ENCODE peak calls at places on chromosomes 13 and 19, in nine cellular contexts. O is CD8-positive, alpha-beta T cell; R is astrocyte; I is endodermal cell; S is dorsolateral prefrontal cortex; T is tibial nerve; W is upper lobe of left lung; Q is aorta; D is substantia nigra. K is an unnamed sample.

GRCh38 chr13:23469901-23470525 is 36.5 kb upstream of the SACS start:
- DNase-seq in I (peak), S (no peak), Q (no peak), W (no peak), D (no peak), O (no peak), R (peak), T (no peak), K (no peak)

GRCh38 chr19:16366433-16367268 is 42.0 kb downstream of the KLF2 start:
- DNase-seq in W (no peak), T (no peak), R (no peak), Q (peak), O (peak), D (no peak), S (no peak), I (no peak), K (no peak)

GRCh38 chr19:15244106-15244803 is 12.0 kb upstream of the EPHX3 start:
- DNase-seq in S (no peak), D (no peak), W (no peak), I (no peak), Q (no peak), T (no peak), O (no peak), R (no peak), K (no peak)

GRCh38 chr13:83057119-83057518 is 825.2 kb downstream of the SLITRK1 start:
- DNase-seq in O (no peak), R (peak), I (no peak), S (no peak), Q (no peak), W (no peak), D (no peak), T (no peak), K (no peak)

GRCh38 chr19:1975081-1975480 is 34.1 kb downstream of the CSNK1G2 start:
- DNase-seq in R (peak), Q (no peak), W (no peak), I (no peak), D (no peak), T (no peak), S (no peak), O (no peak), K (no peak)

GRCh38 chr13:113862191-113862765 is 1.6 kb downstream of the GAS6 start:
- DNase-seq in D (no peak), W (no peak), T (no peak), I (peak), Q (no peak), O (no peak), R (no peak), S (peak), K (no peak)

GRCh38 chr13:61029064-61029463 is 386.6 kb downstream of the PCDH20 start:
- DNase-seq in I (peak), O (no peak), R (no peak), Q (no peak), T (no peak), D (no peak), S (no peak), W (no peak), K (no peak)

GRCh38 chr19:43784251-43784980 is 3.6 kb upstream of the KCNN4 start:
- DNase-seq in R (peak), T (no peak), I (peak), S (no peak), W (peak), Q (peak), D (no peak), O (peak), K (no peak)

GRCh38 chr13:40471911-40472310 is 194.5 kb downstream of the FOXO1 start:
- DNase-seq in S (no peak), D (no peak), T (no peak), R (no peak), W (no peak), I (no peak), Q (no peak), O (no peak), K (no peak)

GRCh38 chr13:75458696-75459422 is 23.1 kb downstream of the TBC1D4 start:
- DNase-seq in R (no peak), Q (no peak), O (no peak), I (peak), W (peak), S (no peak), D (no peak), T (no peak), K (no peak)

GRCh38 chr13:23750383-23751121 is 138.6 kb downstream of the MIPEP start:
- DNase-seq in Q (no peak), W (no peak), T (no peak), R (peak), S (no peak), I (no peak), D (no peak), O (no peak), K (no peak)

GRCh38 chr13:99731747-99732146 is 230.5 kb downstream of the TM9SF2 start:
- DNase-seq in O (no peak), W (no peak), S (no peak), T (no peak), Q (no peak), R (no peak), I (peak), D (no peak), K (no peak)

GRCh38 chr19:55549500-55550320 is 4.4 kb upstream of the SBK3 start:
- DNase-seq in W (no peak), D (no peak), R (peak), Q (no peak), S (no peak), I (peak), T (no peak), O (no peak), K (no peak)

GRCh38 chr19:47002853-47003610 is 16.6 kb upstream of the NPAS1 start:
- DNase-seq in O (no peak), D (no peak), I (no peak), R (no peak), Q (no peak), T (no peak), W (no peak), S (no peak), K (no peak)

GRCh38 chr19:48635263-48635965 is 1.8 kb downstream of the DBP start:
- DNase-seq in O (peak), S (no peak), R (no peak), Q (peak), T (peak), I (peak), D (peak), W (peak), K (peak)

GRCh38 chr13:75931116-75931515 is 295.0 kb downstream of the LMO7 start:
- DNase-seq in I (no peak), R (peak), T (no peak), D (no peak), Q (no peak), W (no peak), S (no peak), O (no peak), K (no peak)

DNA sequence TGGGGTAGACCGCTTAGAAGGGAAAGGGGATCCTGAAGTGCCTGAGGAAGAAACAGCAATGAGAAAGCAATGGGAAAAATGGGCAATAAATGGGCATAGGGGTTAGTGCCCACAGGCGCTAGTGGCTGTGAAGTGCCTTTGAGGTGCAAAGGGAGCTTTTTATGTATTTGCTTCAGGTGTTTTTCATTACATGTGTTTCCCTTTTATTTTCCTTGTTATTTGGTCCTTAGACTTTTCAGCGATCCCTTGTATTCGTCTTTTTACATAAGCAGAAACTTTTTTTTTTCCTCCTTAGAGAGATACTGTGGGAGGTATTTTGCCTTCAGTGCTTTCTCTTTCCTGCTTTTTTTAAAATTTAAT is 19.6 kb downstream of the NFIX start:
- DNase-seq in R (no peak), D (no peak), T (no peak), Q (no peak), I (no peak), S (no peak), O (no peak), W (no peak), K (no peak)
- H3K27ac ChIP-seq in R (no peak), D (peak), T (peak), Q (peak), I (no peak), S (peak), O (no peak), W (peak), K (peak)

GRCh38 chr13:109782066-109782822 is 4.1 kb downstream of the IRS2 start:
- DNase-seq in R (no peak), T (no peak), Q (no peak), O (no peak), W (no peak), S (no peak), D (no peak), I (no peak), K (no peak)
- H3K27ac ChIP-seq in R (no peak), T (peak), Q (no peak), O (no peak), W (no peak), S (peak), D (peak), I (no peak), K (peak)

DNA sequence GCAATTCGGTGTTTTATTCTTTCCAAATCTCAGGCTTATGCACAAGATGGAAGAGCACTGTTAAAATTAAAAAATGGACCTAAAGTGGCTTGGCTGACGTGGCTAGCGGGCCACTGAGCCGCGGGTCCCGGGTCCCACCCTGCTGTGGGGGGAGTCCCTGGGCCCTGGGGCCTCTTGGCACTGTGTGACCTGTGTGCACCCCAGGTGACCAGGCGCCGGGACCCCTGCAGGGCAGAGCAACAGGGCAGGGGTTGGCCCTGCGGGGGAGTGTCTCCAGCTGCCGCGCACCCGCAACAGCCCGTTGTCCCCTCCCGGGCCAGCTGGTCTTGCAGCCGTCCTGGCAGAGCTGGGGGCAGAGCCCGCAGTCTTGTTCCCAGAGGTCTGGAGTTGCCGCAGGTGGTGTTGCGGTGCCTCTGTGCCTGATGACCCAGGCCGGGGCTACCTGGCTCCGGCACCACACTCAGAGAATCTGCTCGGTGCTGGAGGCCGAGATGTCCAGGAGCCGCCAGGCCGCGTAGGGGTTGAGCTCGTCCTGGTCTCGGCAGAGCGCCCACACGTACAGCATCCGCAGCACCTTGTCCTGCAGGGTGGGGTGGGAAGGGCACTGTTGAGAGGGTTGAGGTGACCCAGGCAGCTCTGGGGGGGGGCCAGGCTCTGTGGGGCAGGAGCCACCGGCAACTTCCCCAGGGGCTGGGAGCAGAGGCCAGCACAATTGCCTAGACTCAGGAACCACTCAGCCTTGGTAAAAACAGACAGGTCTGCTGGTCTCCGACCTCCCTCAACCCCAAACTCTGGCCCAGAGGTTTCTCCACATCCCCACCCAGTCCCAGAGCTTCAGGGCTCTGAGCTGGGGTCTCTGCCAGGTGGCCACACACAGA is 1.0 kb upstream of the CTXN1 start:
- DNase-seq in S (no peak), D (no peak), T (no peak), R (no peak), Q (peak), I (no peak), W (no peak), O (no peak), K (no peak)
- H3K27ac ChIP-seq in S (no peak), D (no peak), T (peak), R (no peak), Q (no peak), I (no peak), W (no peak), O (no peak), K (peak)

GRCh38 chr13:44052843-44053607 is 173.3 kb downstream of the LACC1 start:
- DNase-seq in I (peak), O (no peak), R (peak), T (no peak), W (peak), Q (peak), S (peak), D (no peak), K (no peak)
- H3K27ac ChIP-seq in I (peak), O (no peak), R (peak), T (peak), W (peak), Q (peak), S (peak), D (no peak), K (peak)

GRCh38 chr13:72853000-72853399 is 71.1 kb downstream of the PIBF1 start:
- DNase-seq in D (no peak), O (no peak), Q (no peak), W (no peak), T (no peak), I (no peak), R (peak), S (no peak), K (no peak)

GRCh38 chr13:72851678-72852014 is 69.7 kb downstream of the PIBF1 start:
- DNase-seq in Q (no peak), O (no peak), W (no peak), D (no peak), R (no peak), S (no peak), T (no peak), I (no peak), K (no peak)

GRCh38 chr13:72852207-72852606 is 70.3 kb downstream of the PIBF1 start:
- DNase-seq in O (no peak), R (no peak), T (no peak), I (no peak), Q (no peak), D (no peak), W (no peak), S (no peak), K (no peak)

GRCh38 chr13:72849571-72849970 is 67.6 kb downstream of the PIBF1 start:
- DNase-seq in T (no peak), I (no peak), D (no peak), Q (no peak), S (no peak), W (no peak), O (no peak), R (peak), K (no peak)

DNA sequence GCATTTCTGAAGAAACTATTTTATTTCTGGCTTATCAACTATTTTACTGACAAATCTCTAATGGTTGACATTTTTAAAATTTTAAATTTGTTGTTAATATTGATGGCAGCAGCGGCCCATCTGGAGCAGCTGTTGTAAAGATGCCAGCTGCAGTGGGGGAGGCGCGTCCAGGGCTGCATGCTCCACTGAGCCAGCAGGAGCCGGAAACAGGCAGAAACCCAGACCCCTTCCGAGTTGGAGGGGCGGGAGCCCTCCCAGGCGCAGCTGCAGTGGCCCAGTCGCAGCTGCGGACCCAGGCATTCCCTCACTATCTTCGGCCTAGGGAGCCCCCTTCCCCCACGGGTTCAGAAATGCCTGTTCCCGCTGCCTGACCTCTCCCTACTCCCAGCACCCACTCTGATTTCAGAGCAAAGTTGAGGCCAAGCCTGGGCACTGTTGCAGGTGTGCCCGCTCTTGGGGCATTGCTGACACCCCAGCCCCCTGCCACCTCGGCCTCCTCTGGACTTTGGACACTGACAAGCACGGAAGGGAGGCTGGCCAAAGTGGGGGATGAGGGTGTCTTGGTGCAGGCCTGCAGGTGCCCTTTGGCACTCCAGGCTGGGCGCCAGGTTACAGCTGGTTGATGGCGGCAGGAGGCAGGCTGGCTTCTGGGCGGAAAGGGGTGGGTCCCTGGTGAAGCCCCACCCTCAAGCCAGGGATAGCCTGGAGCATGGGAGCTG is 69.2 kb downstream of the PIBF1 start:
- DNase-seq in S (no peak), O (no peak), W (no peak), T (no peak), D (no peak), R (no peak), Q (no peak), I (peak), K (no peak)
- H3K27ac ChIP-seq in S (no peak), O (no peak), W (no peak), T (no peak), D (no peak), R (no peak), Q (no peak), I (no peak), K (no peak)

DNA sequence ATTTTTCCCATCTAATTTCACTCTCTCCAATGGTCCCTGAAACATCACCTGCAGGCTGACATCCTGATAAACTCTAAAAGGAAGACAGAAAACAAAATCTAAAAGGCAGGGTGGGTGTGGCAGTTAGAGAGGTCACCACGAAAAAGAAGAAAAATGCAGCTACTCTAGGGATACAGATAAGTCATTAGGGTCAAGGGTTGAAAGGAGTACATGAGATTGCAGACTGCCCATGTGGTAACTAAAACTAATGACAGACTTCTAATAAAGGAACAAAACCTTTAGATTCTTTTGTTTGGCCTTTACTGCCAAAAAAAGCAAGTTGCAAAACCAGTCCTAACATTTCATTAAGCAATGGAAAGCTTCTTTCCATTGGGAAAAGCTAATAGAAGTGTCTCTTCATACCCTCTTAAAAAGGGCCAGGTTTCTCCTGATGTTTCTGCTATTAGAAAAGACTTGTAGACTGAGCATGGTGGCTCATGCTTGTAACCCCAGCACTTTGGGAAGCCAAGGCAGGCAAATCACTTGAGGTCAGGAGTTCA is 31.0 kb downstream of the THSD1 start:
- DNase-seq in Q (no peak), S (no peak), T (no peak), W (no peak), D (no peak), I (no peak), O (no peak), R (no peak), K (no peak)
- H3K27ac ChIP-seq in Q (no peak), S (no peak), T (no peak), W (no peak), D (no peak), I (no peak), O (no peak), R (no peak), K (no peak)

GRCh38 chr13:36919206-36919832 is 719 bp downstream of the SMAD9 start:
- DNase-seq in R (peak), I (peak), T (peak), O (no peak), W (peak), S (no peak), Q (peak), D (peak), K (no peak)
- H3K27ac ChIP-seq in R (peak), I (peak), T (peak), O (no peak), W (peak), S (no peak), Q (peak), D (peak), K (peak)

GRCh38 chr13:67135356-67135755 is 94.8 kb downstream of the PCDH9 start:
- DNase-seq in Q (no peak), W (no peak), I (no peak), T (no peak), O (no peak), R (no peak), S (no peak), D (no peak), K (no peak)

GRCh38 chr13:67136157-67136556 is 94.0 kb downstream of the PCDH9 start:
- DNase-seq in W (peak), O (no peak), T (no peak), D (no peak), R (no peak), Q (no peak), S (no peak), I (no peak), K (no peak)

GRCh38 chr13:67137044-67137735 is 92.9 kb downstream of the PCDH9 start:
- DNase-seq in T (no peak), D (no peak), W (no peak), O (no peak), I (no peak), R (peak), S (no peak), Q (no peak), K (no peak)

GRCh38 chr13:67133476-67133875 is 96.7 kb downstream of the PCDH9 start:
- DNase-seq in T (no peak), R (peak), Q (no peak), S (no peak), O (no peak), W (no peak), D (no peak), I (no peak), K (no peak)

GRCh38 chr13:67134322-67135129 is 95.6 kb downstream of the PCDH9 start:
- DNase-seq in W (no peak), Q (no peak), S (no peak), I (no peak), R (no peak), T (no peak), D (no peak), O (no peak), K (no peak)
- H3K27ac ChIP-seq in W (no peak), Q (no peak), S (peak), I (no peak), R (no peak), T (peak), D (peak), O (no peak), K (peak)

GRCh38 chr19:4406626-4407025 is 4.2 kb downstream of the CHAF1A start:
- DNase-seq in I (peak), T (no peak), W (no peak), R (no peak), O (no peak), S (no peak), D (no peak), Q (no peak), K (no peak)
- H3K27ac ChIP-seq in I (no peak), T (no peak), W (no peak), R (no peak), O (no peak), S (no peak), D (no peak), Q (no peak), K (no peak)

GRCh38 chr13:104984296-104984818 is 1551.1 kb downstream of the EFNB2 start:
- DNase-seq in D (peak), R (peak), T (peak), Q (peak), O (peak), W (no peak), S (no peak), I (no peak), K (no peak)

DNA sequence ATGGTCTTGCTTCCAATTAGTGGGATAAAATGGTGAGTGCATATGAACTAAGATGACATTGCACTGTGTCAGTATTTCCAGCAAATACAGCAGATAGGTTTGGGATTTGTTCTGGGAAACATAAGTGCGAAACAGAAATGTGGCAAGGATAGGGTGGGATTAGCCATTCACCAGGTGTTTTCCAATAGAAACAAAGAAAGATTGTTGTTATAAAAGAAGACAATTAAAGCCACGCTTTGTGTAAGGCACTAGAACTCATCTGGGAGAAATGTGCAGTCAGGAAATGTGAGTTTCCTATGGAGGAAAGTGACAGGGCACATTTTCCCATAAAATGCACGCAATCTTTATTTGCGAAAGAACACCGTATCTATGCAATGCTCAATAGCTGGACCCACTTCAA is 1547.8 kb downstream of the EFNB2 start:
- DNase-seq in T (no peak), R (no peak), I (no peak), Q (no peak), O (no peak), W (no peak), S (no peak), D (no peak), K (no peak)
- H3K27ac ChIP-seq in T (no peak), R (no peak), I (no peak), Q (no peak), O (no peak), W (no peak), S (no peak), D (no peak), K (no peak)